ENCODE peak calls at places on chromosomes 12 and 14, in five cellular contexts. C, Z, W, Q and J are unnamed samples. For H3K27me3, the result is how much of the 10 kb centered on the place peaks cover.

GRCh38 chr12:58009355-58009754 is 68.0 kb downstream of the ATP23 start:
- DNase-seq in C (no peak), Q (no peak), Z (no peak), W (no peak), J (no peak)

GRCh38 chr12:67994046-67994445 is 4.8 kb downstream of the IFNG-AS1 start:
- DNase-seq in Q (no peak), Z (no peak), W (no peak), C (no peak), J (no peak)

GRCh38 chr14:104967414-104968152 is 10.6 kb downstream of the AHNAK2 start:
- DNase-seq in W (no peak), C (peak), Q (no peak), Z (no peak), J (no peak)

GRCh38 chr12:110846615-110847566 is at the start of gene CCDC63:
- DNase-seq in C (peak), W (no peak), Z (peak), Q (peak), J (no peak)

GRCh38 chr12:104353012-104353981 is 49.8 kb downstream of the EID3 start:
- DNase-seq in Q (no peak), W (no peak), C (no peak), Z (no peak), J (no peak)

GRCh38 chr12:65962921-65963883 is 138.9 kb downstream of the HMGA2 start:
- DNase-seq in C (peak), Z (no peak), Q (no peak), W (no peak), J (no peak)

GRCh38 chr14:104680056-104680805 is 9.2 kb upstream of the INF2 start:
- DNase-seq in W (no peak), C (peak), Q (no peak), Z (no peak), J (no peak)

GRCh38 chr12:22794017-22794416 is 169.0 kb downstream of the ETNK1 start:
- DNase-seq in W (no peak), C (no peak), Z (no peak), Q (no peak), J (no peak)

GRCh38 chr12:77855548-77855947 is 24.9 kb downstream of the NAV3 start:
- DNase-seq in C (no peak), Q (no peak), W (no peak), Z (no peak), J (no peak)

GRCh38 chr14:75053396-75054289 is 2.4 kb upstream of the MLH3 start:
- DNase-seq in W (no peak), Q (no peak), Z (no peak), C (no peak), J (no peak)

GRCh38 chr12:54592316-54592715 is 3.9 kb upstream of the PPP1R1A start:
- DNase-seq in C (no peak), Q (no peak), Z (no peak), W (no peak), J (no peak)

GRCh38 chr14:61569783-61570182 is 125.5 kb upstream of the HIF1A start:
- DNase-seq in W (no peak), C (peak), Z (peak), Q (peak), J (no peak)

GRCh38 chr12:11839093-11839641 is 189.7 kb downstream of the ETV6 start:
- DNase-seq in W (no peak), Z (peak), Q (no peak), C (peak), J (no peak)

GRCh38 chr12:96265400-96265799 is 71.2 kb downstream of the ELK3 start:
- DNase-seq in Z (no peak), C (no peak), W (no peak), Q (no peak), J (no peak)

GRCh38 chr12:56307221-56307965 is 7.3 kb upstream of the CS start:
- DNase-seq in W (no peak), Z (no peak), Q (no peak), C (no peak), J (no peak)

GRCh38 chr12:131536337-131536736 is 174.6 kb upstream of the SFSWAP start:
- DNase-seq in Z (peak), Q (peak), W (peak), C (peak), J (no peak)

GRCh38 chr12:6827982-6828670 is at the start of gene P3H3:
- DNase-seq in Q (no peak), C (peak), Z (no peak), W (no peak), J (no peak)

GRCh38 chr14:103868242-103868897 is 21.0 kb upstream of the PPP1R13B start:
- DNase-seq in Q (no peak), W (no peak), Z (no peak), C (no peak), J (no peak)

GRCh38 chr12:124396544-124397398 is 101.9 kb downstream of the RFLNA start:
- DNase-seq in W (no peak), Q (no peak), C (peak), Z (peak), J (no peak)

GRCh38 chr14:42872775-42873174 is 1266.1 kb downstream of the LRFN5 start:
- DNase-seq in C (no peak), Z (no peak), Q (no peak), W (no peak), J (no peak)

GRCh38 chr14:51208982-51209381 is 31.1 kb upstream of the TMX1 start:
- DNase-seq in Z (no peak), W (no peak), C (no peak), Q (no peak), J (no peak)

GRCh38 chr12:12939888-12940287 is 12.1 kb downstream of the GPRC5D start:
- DNase-seq in Z (no peak), W (no peak), C (no peak), Q (no peak), J (no peak)

GRCh38 chr12:128801879-128802391 is 21.8 kb downstream of the SLC15A4 start:
- DNase-seq in W (no peak), Q (no peak), Z (no peak), C (no peak), J (no peak)

GRCh38 chr12:21604245-21605101 is at the start of gene GYS2:
- DNase-seq in C (no peak), Z (no peak), Q (no peak), W (no peak), J (no peak)

GRCh38 chr12:49910331-49911212 is 6.9 kb upstream of the FAIM2 start:
- DNase-seq in W (no peak), Z (no peak), C (no peak), Q (no peak), J (no peak)

GRCh38 chr12:24767016-24767415 is 181.9 kb downstream of the BCAT1 start:
- DNase-seq in W (no peak), Q (no peak), Z (no peak), C (no peak), J (no peak)

GRCh38 chr12:124952295-124952694 is 36.6 kb downstream of the DHX37 start:
- DNase-seq in W (no peak), Q (no peak), C (peak), Z (no peak), J (no peak)

GRCh38 chr14:105413542-105413886 is 6.1 kb upstream of the MTA1 start:
- DNase-seq in W (no peak), Q (no peak), C (peak), Z (no peak), J (no peak)

GRCh38 chr12:121391619-121392324 is 8.1 kb upstream of the RNF34 start:
- DNase-seq in C (peak), W (no peak), Z (peak), Q (no peak), J (peak)

GRCh38 chr12:3047961-3048360 is 29.2 kb upstream of the TSPAN9 start:
- DNase-seq in C (peak), Z (no peak), W (no peak), Q (no peak), J (no peak)
- H3K27ac ChIP-seq in C (peak), Z (no peak), W (no peak), Q (no peak), J (no peak)

GRCh38 chr12:108400900-108401480 is 61.9 kb upstream of the CMKLR1 start:
- DNase-seq in W (no peak), C (no peak), Z (no peak), Q (no peak), J (no peak)
- H3K4me3 ChIP-seq in W (no peak), C (no peak), Z (no peak), Q (no peak), J (no peak)

GRCh38 chr12:118447181-118447580 is 70.8 kb downstream of the SUDS3 start:
- DNase-seq in C (no peak), Z (no peak), W (no peak), Q (no peak), J (no peak)

GRCh38 chr12:118448341-118448740 is 72.0 kb downstream of the SUDS3 start:
- DNase-seq in Z (no peak), W (no peak), C (peak), Q (no peak), J (no peak)

DNA sequence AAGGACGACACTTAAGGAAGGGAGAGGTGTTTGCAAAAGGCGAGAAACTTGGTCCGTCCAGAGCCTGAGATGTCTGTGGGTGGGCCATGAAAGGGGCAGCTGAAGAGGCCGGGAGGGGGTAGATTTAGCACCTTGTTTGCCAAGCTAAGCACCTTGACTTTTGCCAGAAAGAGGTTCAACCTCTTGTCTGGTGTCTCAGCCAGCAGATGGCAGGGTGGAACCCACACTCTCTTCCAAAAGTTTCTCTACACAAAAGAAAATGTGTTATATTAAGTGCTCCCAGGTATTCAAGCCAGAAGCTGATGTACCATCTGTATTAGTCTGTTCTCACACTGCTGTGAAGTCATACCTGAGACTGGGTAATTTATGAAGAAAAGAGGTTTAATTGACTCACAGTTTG is 69.9 kb downstream of the SUDS3 start:
- DNase-seq in C (no peak), Q (no peak), Z (no peak), W (no peak), J (no peak)
- H3K27me3 ChIP-seq in C (under half), Q (under half), Z (under half), W (under half), J (under half)

GRCh38 chr12:109734219-109735000 is 20.8 kb downstream of the FAM222A start:
- DNase-seq in W (no peak), C (no peak), Q (no peak), Z (no peak), J (no peak)
- H3K27ac ChIP-seq in W (no peak), C (no peak), Q (no peak), Z (no peak), J (no peak)

GRCh38 chr12:107736914-107737313 is 24.0 kb downstream of the PRDM4 start:
- DNase-seq in Z (no peak), W (no peak), C (no peak), Q (no peak), J (no peak)
- H3K4me3 ChIP-seq in Z (no peak), W (no peak), C (no peak), Q (no peak), J (no peak)

GRCh38 chr14:95611293-95611880 is 74.8 kb upstream of the TCL1B start:
- DNase-seq in C (no peak), Q (no peak), Z (no peak), W (no peak), J (no peak)

GRCh38 chr14:95614335-95614734 is 71.9 kb upstream of the TCL1B start:
- DNase-seq in Z (no peak), C (no peak), W (no peak), Q (no peak), J (no peak)

GRCh38 chr14:95609398-95609990 is 74.6 kb downstream of the GLRX5 start:
- DNase-seq in C (no peak), Q (no peak), Z (no peak), W (no peak), J (no peak)
- H3K27me3 ChIP-seq in C (under half), Q (under half), Z (under half), W (under half), J (under half)

GRCh38 chr12:69904761-69905160 is 79.7 kb downstream of the MYRFL start:
- DNase-seq in W (no peak), Z (no peak), Q (no peak), C (no peak), J (no peak)
- H3K27ac ChIP-seq in W (no peak), Z (no peak), Q (no peak), C (no peak), J (no peak)